ENCODE peak calls at places on chromosome 1, in four cellular contexts. F is Peyer's patch; R is effector memory CD4-positive, alpha-beta T cell; K is suprapubic skin. M is an unnamed sample. For H3K4me1 and H3K27me3, the result is how much of the 10 kb centered on the place peaks cover.

GRCh38 chr1:32870615-32871363 is at the start of gene FNDC5:
- DNase-seq in K (peak), R (no peak), F (no peak), M (no peak)

GRCh38 chr1:205597691-205598314 is 34.0 kb downstream of the ELK4 start:
- DNase-seq in F (peak), R (no peak), K (no peak), M (no peak)

GRCh38 chr1:240831191-240831631 is 219.3 kb upstream of the GREM2 start:
- DNase-seq in F (no peak), R (no peak), K (no peak), M (peak)

GRCh38 chr1:11535761-11536572 is 57.0 kb downstream of the DISP3 start:
- DNase-seq in R (no peak), F (no peak), K (no peak), M (no peak)

GRCh38 chr1:201602413-201603265 is 63.7 kb downstream of the NAV1 start:
- DNase-seq in F (no peak), R (no peak), K (no peak), M (no peak)

GRCh38 chr1:6419803-6420593 is at the start of gene HES2:
- DNase-seq in K (no peak), R (no peak), F (peak), M (peak)

GRCh38 chr1:66521736-66522365 is 12.1 kb upstream of the SGIP1 start:
- DNase-seq in R (no peak), K (no peak), F (no peak), M (no peak)

GRCh38 chr1:85200367-85200869 is 398 bp downstream of the SYDE2 start:
- DNase-seq in R (peak), F (peak), K (peak), M (peak)

GRCh38 chr1:1432951-1433803 is 2.3 kb upstream of the VWA1 start:
- DNase-seq in F (peak), K (no peak), R (no peak), M (peak)

GRCh38 chr1:118958937-118959631 is 29.1 kb downstream of the TBX15 start:
- DNase-seq in R (no peak), F (no peak), K (no peak), M (no peak)

GRCh38 chr1:33893147-33893830 is 29.4 kb downstream of the HMGB4 start:
- DNase-seq in K (no peak), R (no peak), F (no peak), M (no peak)

GRCh38 chr1:3943123-3943431 is 43.0 kb upstream of the C1orf174 start:
- DNase-seq in F (no peak), R (no peak), K (no peak), M (no peak)

GRCh38 chr1:3942416-3943122 is 42.5 kb upstream of the C1orf174 start:
- DNase-seq in F (no peak), R (no peak), K (no peak), M (no peak)

GRCh38 chr1:3945222-3945621 is 45.1 kb upstream of the C1orf174 start:
- DNase-seq in F (no peak), R (no peak), K (no peak), M (no peak)

GRCh38 chr1:3944621-3944914 is 44.5 kb upstream of the C1orf174 start:
- DNase-seq in F (no peak), K (no peak), R (no peak), M (no peak)

GRCh38 chr1:3943806-3944620 is 43.9 kb upstream of the C1orf174 start:
- DNase-seq in F (no peak), K (no peak), R (no peak), M (no peak)
- H3K4me3 ChIP-seq in F (no peak), K (no peak), R (no peak), M (no peak)

GRCh38 chr1:160797163-160797797 is 1.3 kb downstream of the LY9 start:
- DNase-seq in K (no peak), F (no peak), R (no peak), M (no peak)
- H3K4me1 ChIP-seq in K (under half), F (under half), R (under half), M (under half)

GRCh38 chr1:180235077-180235501 is 5.0 kb downstream of the LHX4 start:
- DNase-seq in R (no peak), K (no peak), F (no peak), M (no peak)

GRCh38 chr1:180231506-180232420 is 1.7 kb downstream of the LHX4 start:
- DNase-seq in F (no peak), K (no peak), R (no peak), M (peak)

GRCh38 chr1:180234369-180235076 is 4.5 kb downstream of the LHX4 start:
- DNase-seq in F (peak), K (no peak), R (no peak), M (peak)

GRCh38 chr1:180232521-180233043 is 2.5 kb downstream of the LHX4 start:
- DNase-seq in F (no peak), R (no peak), K (no peak), M (no peak)

DNA sequence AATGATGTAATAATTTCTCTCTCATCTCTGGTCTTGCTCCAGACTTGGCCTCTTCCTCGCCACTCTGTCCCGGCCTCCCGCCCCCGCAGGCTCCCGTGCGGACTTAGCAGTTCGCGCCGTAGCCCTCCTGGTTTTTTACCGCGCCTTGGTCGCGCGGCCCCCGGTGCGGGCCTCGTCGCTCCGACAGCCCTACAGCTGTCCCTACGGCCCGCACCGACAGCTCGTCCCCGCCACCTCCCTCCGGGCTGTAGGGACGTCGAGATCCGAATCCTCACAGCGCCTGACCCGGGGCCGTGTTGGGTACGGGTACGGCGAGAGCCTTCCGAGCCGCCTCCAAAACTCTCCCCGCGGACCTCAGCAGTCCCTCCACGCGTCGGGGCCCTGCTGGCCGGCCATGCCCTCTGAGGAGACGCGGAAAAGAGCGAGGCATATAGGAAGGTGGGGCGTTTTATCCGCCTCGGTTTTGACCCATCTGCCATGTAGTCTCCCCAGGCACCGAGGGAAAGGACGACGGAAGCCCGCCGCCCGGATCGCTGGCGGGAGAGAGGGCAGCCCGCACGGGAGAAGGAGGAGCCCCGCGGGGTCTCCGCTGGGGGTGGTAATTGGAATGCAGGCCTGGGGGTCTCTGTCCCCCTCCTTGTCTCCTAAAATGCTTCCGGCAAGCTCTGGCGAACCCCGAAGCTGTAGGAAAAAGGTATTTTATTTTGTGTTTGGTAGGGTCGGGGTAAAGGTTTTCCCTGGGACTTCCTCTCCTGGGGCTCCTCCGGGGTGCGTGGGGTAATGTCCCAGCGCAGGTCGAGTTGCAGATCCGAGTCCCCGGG is 3.3 kb downstream of the LHX4 start:
- DNase-seq in R (no peak), K (no peak), F (no peak), M (no peak)
- H3K27me3 ChIP-seq in R (half or more), K (half or more), F (under half), M (under half)

GRCh38 chr1:37556712-37557196 is at the start of gene DNALI1:
- DNase-seq in R (no peak), F (peak), K (peak), M (peak)
- H3K4me3 ChIP-seq in R (no peak), F (peak), K (peak), M (no peak)

GRCh38 chr1:23646571-23646970 is 45.0 kb upstream of the RPL11 start:
- DNase-seq in K (no peak), F (no peak), R (no peak), M (no peak)

GRCh38 chr1:23651069-23651808 is 40.4 kb upstream of the RPL11 start:
- DNase-seq in F (no peak), K (peak), R (no peak), M (peak)

GRCh38 chr1:23646086-23646485 is 45.5 kb upstream of the RPL11 start:
- DNase-seq in R (no peak), K (no peak), F (no peak), M (no peak)

GRCh38 chr1:23648576-23648975 is 43.0 kb upstream of the RPL11 start:
- DNase-seq in K (no peak), R (no peak), F (no peak), M (no peak)

GRCh38 chr1:23650344-23650990 is 41.1 kb upstream of the RPL11 start:
- DNase-seq in R (no peak), K (no peak), F (no peak), M (no peak)
- H3K4me1 ChIP-seq in R (under half), K (under half), F (under half), M (under half)

GRCh38 chr1:202711949-202712635 is 1.8 kb upstream of the SYT2 start:
- DNase-seq in F (no peak), R (no peak), K (no peak), M (no peak)

GRCh38 chr1:202709276-202710041 is 795 bp downstream of the SYT2 start:
- DNase-seq in K (no peak), F (no peak), R (no peak), M (no peak)

GRCh38 chr1:202710070-202711025 is at the start of gene SYT2:
- DNase-seq in F (no peak), R (no peak), K (no peak), M (peak)

GRCh38 chr1:202716654-202717053 is 6.4 kb upstream of the SYT2 start:
- DNase-seq in F (no peak), R (no peak), K (no peak), M (no peak)

GRCh38 chr1:202713110-202713509 is 2.9 kb upstream of the SYT2 start:
- DNase-seq in R (no peak), F (no peak), K (no peak), M (no peak)
- H3K27me3 ChIP-seq in R (under half), F (under half), K (under half), M (under half)

GRCh38 chr1:95742591-95743089 is 508.6 kb downstream of the RWDD3 start:
- DNase-seq in R (no peak), F (no peak), K (no peak), M (no peak)
- H3K4me3 ChIP-seq in R (no peak), F (no peak), K (peak), M (no peak)

M was measured in Caco-2.